ENCODE peak calls at places on chromosomes 16 and 17, in nine cellular contexts. V is ascending aorta, D is dorsolateral prefrontal cortex, H is heart right ventricle, K is lower lobe of right lung, M is epithelial cell of esophagus, N is AG04450, L is hepatocyte, P is AG09309. J is an unnamed sample.

GRCh38 chr17:39100530-39100929 is 50.9 kb downstream of the PLXDC1 start:
- DNase-seq in V (no peak), D (no peak), H (no peak), K (no peak), M (no peak), N (no peak), L (no peak), P (no peak), J (no peak)

GRCh38 chr17:77388384-77389306 is 247.9 kb downstream of the SEC14L1 start:
- DNase-seq in V (no peak), D (no peak), H (no peak), K (no peak), M (no peak), N (no peak), L (no peak), P (no peak), J (no peak)

GRCh38 chr16:53773150-53773846 is 69.3 kb downstream of the FTO start:
- DNase-seq in V (no peak), D (peak), H (peak), K (no peak), M (peak), N (peak), L (peak), P (no peak), J (no peak)

GRCh38 chr17:44947461-44948314 is at the start of gene KIF18B:
- DNase-seq in V (peak), D (peak), H (peak), K (peak), M (peak), N (peak), L (peak), P (peak), J (peak)

GRCh38 chr16:74771656-74772315 is 2.8 kb downstream of the FA2H start:
- DNase-seq in V (no peak), D (no peak), H (no peak), K (no peak), M (no peak), N (no peak), L (no peak), P (no peak), J (no peak)

GRCh38 chr17:13757871-13758270 is 156.1 kb upstream of the HS3ST3A1 start:
- DNase-seq in V (no peak), D (no peak), H (no peak), K (no peak), M (no peak), N (no peak), L (no peak), P (no peak), J (no peak)

GRCh38 chr16:83899272-83899897 is 470 bp downstream of the MLYCD start:
- DNase-seq in V (no peak), D (no peak), H (peak), K (peak), M (peak), N (peak), L (peak), P (no peak), J (peak)

GRCh38 chr17:65122836-65123756 is 14.1 kb upstream of the RGS9 start:
- DNase-seq in V (peak), D (peak), H (peak), K (peak), M (peak), N (peak), L (peak), P (peak), J (peak)

GRCh38 chr16:57352636-57353047 is 5.9 kb upstream of the CCL22 start:
- DNase-seq in V (no peak), D (no peak), H (no peak), K (no peak), M (no peak), N (no peak), L (no peak), P (no peak), J (no peak)

GRCh38 chr17:9862191-9862590 is 36.5 kb downstream of the GLP2R start:
- DNase-seq in V (no peak), D (no peak), H (no peak), K (no peak), M (no peak), N (no peak), L (no peak), P (no peak), J (no peak)

GRCh38 chr16:57060323-57061083 is 31.9 kb upstream of the CPNE2 start:
- DNase-seq in V (no peak), D (no peak), H (no peak), K (no peak), M (no peak), N (no peak), L (no peak), P (no peak), J (no peak)

GRCh38 chr17:79852748-79853147 is 13.5 kb upstream of the CBX4 start:
- DNase-seq in V (no peak), D (no peak), H (no peak), K (no peak), M (peak), N (no peak), L (no peak), P (no peak), J (no peak)

GRCh38 chr16:47657977-47658376 is 196.8 kb downstream of the PHKB start:
- DNase-seq in V (no peak), D (no peak), H (no peak), K (no peak), M (no peak), N (no peak), L (no peak), P (no peak), J (no peak)

GRCh38 chr16:87648236-87648635 is 45.9 kb downstream of the JPH3 start:
- DNase-seq in V (no peak), D (peak), H (no peak), K (no peak), M (no peak), N (no peak), L (no peak), P (no peak), J (no peak)

GRCh38 chr16:22252317-22252716 is 44.9 kb upstream of the POLR3E start:
- DNase-seq in V (no peak), D (no peak), H (no peak), K (no peak), M (no peak), N (no peak), L (no peak), P (no peak), J (no peak)

GRCh38 chr16:87924937-87925670 is 11.2 kb downstream of the CA5A start:
- DNase-seq in V (no peak), D (no peak), H (no peak), K (no peak), M (peak), N (no peak), L (no peak), P (no peak), J (no peak)

GRCh38 chr16:6362321-6362720 is 970.3 kb upstream of the RBFOX1 start:
- DNase-seq in V (no peak), D (no peak), H (no peak), K (no peak), M (no peak), N (no peak), L (no peak), P (no peak), J (no peak)

GRCh38 chr17:59848778-59849177 is 44.0 kb downstream of the TUBD1 start:
- DNase-seq in V (no peak), D (no peak), H (no peak), K (peak), M (peak), N (no peak), L (peak), P (no peak), J (peak)

GRCh38 chr17:56358651-56359050 is 205.4 kb downstream of the ANKFN1 start:
- DNase-seq in V (no peak), D (no peak), H (no peak), K (no peak), M (peak), N (no peak), L (no peak), P (no peak), J (no peak)

GRCh38 chr17:1592751-1593629 is 30.4 kb upstream of the PITPNA start:
- DNase-seq in V (no peak), D (no peak), H (no peak), K (no peak), M (no peak), N (no peak), L (peak), P (no peak), J (peak)

GRCh38 chr17:65279456-65279855 is 142.3 kb downstream of the RGS9 start:
- DNase-seq in V (no peak), D (no peak), H (no peak), K (no peak), M (no peak), N (no peak), L (no peak), P (no peak), J (no peak)

GRCh38 chr17:67272312-67273050 is 27.5 kb upstream of the HELZ start:
- DNase-seq in V (no peak), D (no peak), H (no peak), K (no peak), M (no peak), N (no peak), L (no peak), P (no peak), J (no peak)

GRCh38 chr16:75108792-75109731 is 7.5 kb downstream of the LDHD start:
- DNase-seq in V (peak), D (peak), H (peak), K (peak), M (peak), N (peak), L (peak), P (peak), J (peak)

GRCh38 chr16:81551141-81551808 is 106.7 kb downstream of the CMIP start:
- DNase-seq in V (no peak), D (no peak), H (no peak), K (peak), M (peak), N (no peak), L (no peak), P (no peak), J (no peak)

GRCh38 chr16:82452002-82452741 is 174.6 kb upstream of the CDH13 start:
- DNase-seq in V (no peak), D (no peak), H (no peak), K (peak), M (no peak), N (no peak), L (no peak), P (no peak), J (no peak)

GRCh38 chr16:20383106-20384029 is 21.2 kb downstream of the PDILT start:
- DNase-seq in V (no peak), D (peak), H (peak), K (no peak), M (peak), N (peak), L (peak), P (peak), J (no peak)

GRCh38 chr17:49748223-49748622 is 15.7 kb downstream of the FAM117A start:
- DNase-seq in V (no peak), D (no peak), H (no peak), K (no peak), M (no peak), N (no peak), L (no peak), P (no peak), J (no peak)

GRCh38 chr17:57090560-57091185 is 5.6 kb downstream of the AKAP1 start:
- DNase-seq in V (no peak), D (no peak), H (no peak), K (no peak), M (peak), N (no peak), L (no peak), P (peak), J (no peak)

GRCh38 chr16:57354311-57354710 is 4.3 kb upstream of the CCL22 start:
- DNase-seq in V (no peak), D (no peak), H (no peak), K (no peak), M (no peak), N (no peak), L (no peak), P (no peak), J (no peak)

GRCh38 chr16:1093284-1094123 is 2.5 kb downstream of the C1QTNF8 start:
- DNase-seq in V (no peak), D (no peak), H (no peak), K (no peak), M (no peak), N (no peak), L (no peak), P (no peak), J (no peak)

GRCh38 chr16:1309888-1310831 is 724 bp downstream of the UBE2I start:
- DNase-seq in V (no peak), D (no peak), H (peak), K (peak), M (peak), N (no peak), L (peak), P (no peak), J (peak)

GRCh38 chr16:50665128-50665878 is 15.8 kb downstream of the SNX20 start:
- DNase-seq in V (no peak), D (peak), H (peak), K (peak), M (peak), N (peak), L (peak), P (peak), J (peak)

GRCh38 chr16:50667497-50668367 is 13.4 kb downstream of the SNX20 start:
- DNase-seq in V (no peak), D (no peak), H (no peak), K (no peak), M (peak), N (no peak), L (no peak), P (no peak), J (peak)

GRCh38 chr16:50668368-50669008 is 12.6 kb downstream of the SNX20 start:
- DNase-seq in V (no peak), D (no peak), H (no peak), K (peak), M (peak), N (no peak), L (no peak), P (no peak), J (peak)

GRCh38 chr16:50664270-50664669 is 16.8 kb downstream of the SNX20 start:
- DNase-seq in V (no peak), D (no peak), H (no peak), K (no peak), M (no peak), N (no peak), L (no peak), P (no peak), J (peak)

DNA sequence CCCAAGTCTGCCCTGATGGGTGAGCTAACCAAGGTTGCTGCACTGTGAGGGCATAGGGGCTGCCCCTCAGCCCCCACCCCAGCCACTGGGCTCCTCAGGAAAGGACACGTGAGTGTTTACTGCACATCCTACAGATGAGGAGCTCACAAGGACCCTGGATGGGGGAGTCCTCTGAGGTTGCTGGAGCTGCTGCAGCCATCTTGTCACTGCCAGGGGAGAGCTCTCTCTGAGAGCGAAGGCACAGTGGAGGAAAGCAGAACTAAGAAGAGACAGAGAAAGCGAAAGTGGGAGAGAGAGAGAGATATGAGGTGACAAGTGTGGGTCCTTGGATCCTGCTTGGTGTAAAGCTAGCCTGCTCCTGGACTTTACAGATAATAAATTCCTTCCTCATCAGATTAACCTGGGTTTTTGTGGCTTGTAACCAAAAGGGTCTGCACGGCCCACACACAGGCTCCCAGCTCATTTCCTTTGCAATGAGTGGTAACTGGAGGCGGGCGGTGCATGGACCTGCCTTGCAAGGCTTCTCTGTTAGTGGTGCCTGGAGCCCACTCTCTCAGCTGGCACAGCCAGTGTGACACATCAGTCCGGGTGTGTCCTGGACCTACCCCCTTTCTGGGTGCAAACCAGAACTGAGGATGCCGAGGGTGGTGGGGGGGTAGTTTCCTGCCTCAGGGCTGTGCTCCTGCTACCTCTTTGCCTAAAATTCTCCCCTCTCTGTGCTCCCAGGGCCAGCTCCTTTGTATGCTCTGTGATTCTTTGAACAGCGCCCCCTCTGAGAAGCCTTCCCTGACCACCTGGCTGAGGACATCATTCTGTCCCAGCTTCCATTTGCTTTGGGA is 14.2 kb downstream of the SNX20 start:
- DNase-seq in V (no peak), D (no peak), H (no peak), K (no peak), M (no peak), N (no peak), L (no peak), P (no peak), J (peak)
- TF ChIP-seq CTCF in V (no peak), D (no peak), H (no peak), K (no peak), M (no peak), N (no peak), L (no peak), P (no peak), J (no peak)

GRCh38 chr17:32623196-32623595 is 136.4 kb downstream of the CDK5R1 start:
- DNase-seq in V (no peak), D (no peak), H (no peak), K (no peak), M (no peak), N (no peak), L (no peak), P (no peak), J (no peak)
- H3K4me3 ChIP-seq in V (no peak), D (no peak), H (no peak), K (no peak), M (no peak), N (no peak), L (no peak), P (no peak), J (no peak)

DNA sequence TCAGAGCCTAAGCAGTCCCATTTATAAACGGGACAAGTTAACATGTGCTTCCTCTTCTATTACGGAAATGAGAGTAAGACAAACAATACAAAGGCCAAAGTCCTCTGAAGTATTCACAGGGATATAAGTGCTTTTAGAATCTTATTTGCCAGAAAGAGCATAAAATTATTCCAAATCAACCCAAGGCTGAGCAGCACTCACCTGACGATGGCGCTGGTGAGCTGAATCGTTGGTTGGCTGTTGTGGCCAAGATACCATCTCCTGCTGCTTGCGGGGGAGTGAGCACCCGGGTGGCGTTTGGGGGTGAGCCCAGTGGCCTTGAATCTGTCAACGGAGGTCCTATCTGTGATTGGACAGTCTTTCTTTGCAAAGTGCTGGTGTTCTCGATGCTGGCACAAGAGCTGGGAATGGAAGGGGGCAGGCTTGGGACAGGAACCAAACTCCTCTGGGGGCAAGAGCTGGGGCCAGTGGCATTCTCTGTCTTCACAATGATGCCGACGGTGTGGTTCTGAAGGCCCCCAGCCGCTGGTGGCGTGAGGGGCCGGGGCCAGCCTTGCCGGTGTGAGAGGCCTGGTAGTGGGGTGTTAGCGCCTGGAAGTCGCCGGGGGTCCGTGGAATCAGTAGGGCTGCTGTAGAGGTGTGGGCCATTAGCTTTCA is 9.5 kb upstream of the DHRS13 start:
- DNase-seq in V (no peak), D (no peak), H (no peak), K (peak), M (no peak), N (no peak), L (no peak), P (no peak), J (no peak)
- TF ChIP-seq CTCF in V (no peak), D (no peak), H (peak), K (peak), M (no peak), N (peak), L (peak), P (peak), J (no peak)

GRCh38 chr17:81655378-81656117 is 794 bp downstream of the PDE6G start:
- DNase-seq in V (no peak), D (no peak), H (no peak), K (no peak), M (no peak), N (no peak), L (no peak), P (no peak), J (no peak)
- H3K4me3 ChIP-seq in V (no peak), D (no peak), H (no peak), K (no peak), M (no peak), N (no peak), L (no peak), P (no peak), J (no peak)

DNA sequence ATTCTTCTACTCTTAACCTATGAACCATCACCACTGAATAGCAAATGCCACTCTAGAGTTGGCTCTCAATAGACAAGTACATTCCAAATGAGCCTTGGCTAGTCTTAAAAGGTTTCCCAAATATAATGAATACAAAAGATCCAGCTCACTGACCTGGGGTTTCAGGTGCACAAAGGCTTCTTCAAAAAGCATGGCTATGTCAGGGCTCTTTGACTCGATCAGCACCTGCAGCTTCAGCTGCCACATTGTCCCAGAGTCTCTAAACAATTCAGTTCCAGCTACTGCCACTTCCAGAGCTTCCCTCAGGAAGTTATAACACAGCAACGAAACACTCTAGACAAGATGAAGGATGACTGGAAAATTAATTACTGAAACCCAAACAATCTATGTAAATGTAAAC is 16.0 kb upstream of the COPRS start:
- DNase-seq in V (no peak), D (no peak), H (no peak), K (no peak), M (no peak), N (no peak), L (no peak), P (no peak), J (no peak)
- TF ChIP-seq CTCF in V (no peak), D (no peak), H (no peak), K (no peak), M (no peak), N (no peak), L (no peak), P (no peak), J (no peak)

GRCh38 chr17:48720263-48721008 is 1.9 kb downstream of the PRAC1 start:
- DNase-seq in V (no peak), D (no peak), H (no peak), K (no peak), M (no peak), N (no peak), L (no peak), P (no peak), J (no peak)

GRCh38 chr17:48723555-48724239 is 712 bp downstream of the PRAC2 start:
- DNase-seq in V (no peak), D (no peak), H (no peak), K (no peak), M (no peak), N (no peak), L (no peak), P (no peak), J (no peak)

GRCh38 chr17:48722924-48723554 is at the start of gene PRAC2:
- DNase-seq in V (no peak), D (no peak), H (no peak), K (no peak), M (no peak), N (no peak), L (no peak), P (no peak), J (no peak)

GRCh38 chr17:48721009-48721402 is 1.3 kb downstream of the PRAC1 start:
- DNase-seq in V (no peak), D (no peak), H (no peak), K (no peak), M (no peak), N (no peak), L (no peak), P (no peak), J (no peak)

GRCh38 chr17:48722201-48722907 is at the start of gene PRAC1:
- DNase-seq in V (no peak), D (no peak), H (no peak), K (no peak), M (no peak), N (no peak), L (no peak), P (no peak), J (no peak)
- H3K4me3 ChIP-seq in V (no peak), D (no peak), H (no peak), K (peak), M (no peak), N (no peak), L (no peak), P (peak), J (no peak)